ENCODE peak calls at places on chromosomes 1 and 21, in four cellular contexts. One of them, this sample, is unnamed.

GRCh38 chr1:78275906-78276690 is 214.7 kb upstream of the PTGFR start:
- DNase-seq in K562: no peak
- DNase-seq in HepG2: no peak
- DNase-seq in GM12878: no peak
- DNase-seq in this sample: no peak

GRCh38 chr1:64348270-64348669 is 121.7 kb upstream of the CACHD1 start:
- DNase-seq in GM12878: no peak
- DNase-seq in K562: no peak
- DNase-seq in HepG2: no peak
- DNase-seq in this sample: no peak

GRCh38 chr1:229567109-229567868 is 8.8 kb upstream of the ABCB10 start:
- DNase-seq in HepG2: no peak
- DNase-seq in GM12878: no peak
- DNase-seq in K562: peak
- DNase-seq in this sample: no peak

GRCh38 chr1:221961532-221962292 is 219.8 kb upstream of the DUSP10 start:
- DNase-seq in HepG2: peak
- DNase-seq in K562: peak
- DNase-seq in GM12878: peak
- DNase-seq in this sample: no peak

GRCh38 chr1:53078333-53079101 is 16.5 kb downstream of the PODN start:
- DNase-seq in K562: no peak
- DNase-seq in HepG2: no peak
- DNase-seq in GM12878: no peak
- DNase-seq in this sample: no peak

GRCh38 chr1:24828183-24828886 is 83.1 kb downstream of the CLIC4 start:
- DNase-seq in GM12878: no peak
- DNase-seq in HepG2: no peak
- DNase-seq in K562: no peak
- DNase-seq in this sample: no peak

GRCh38 chr21:15797577-15798363 is 68.0 kb downstream of the USP25 start:
- DNase-seq in HepG2: no peak
- DNase-seq in GM12878: no peak
- DNase-seq in K562: no peak
- DNase-seq in this sample: no peak

GRCh38 chr21:43815107-43815742 is 25.8 kb downstream of the RRP1 start:
- DNase-seq in K562: peak
- DNase-seq in GM12878: no peak
- DNase-seq in HepG2: no peak
- DNase-seq in this sample: peak

GRCh38 chr1:40974945-40975344 is 4.6 kb upstream of the CTPS1 start:
- DNase-seq in K562: peak
- DNase-seq in HepG2: no peak
- DNase-seq in GM12878: no peak
- DNase-seq in this sample: no peak

GRCh38 chr1:99481391-99481996 is 164.4 kb upstream of the PALMD start:
- DNase-seq in HepG2: peak
- DNase-seq in GM12878: no peak
- DNase-seq in K562: peak
- DNase-seq in this sample: peak

GRCh38 chr1:162905759-162906158 is 44.8 kb upstream of the CCDC190 start:
- DNase-seq in HepG2: peak
- DNase-seq in K562: no peak
- DNase-seq in GM12878: no peak
- DNase-seq in this sample: no peak

GRCh38 chr1:221104596-221104995 is 225.4 kb downstream of the HLX start:
- DNase-seq in K562: no peak
- DNase-seq in GM12878: no peak
- DNase-seq in HepG2: no peak
- DNase-seq in this sample: no peak

GRCh38 chr1:231872461-231872910 is 245.9 kb downstream of the DISC1 start:
- DNase-seq in GM12878: no peak
- DNase-seq in K562: no peak
- DNase-seq in HepG2: no peak
- DNase-seq in this sample: no peak

GRCh38 chr1:186662752-186663151 is 17.5 kb downstream of the PTGS2 start:
- DNase-seq in K562: no peak
- DNase-seq in GM12878: no peak
- DNase-seq in HepG2: no peak
- DNase-seq in this sample: no peak

GRCh38 chr21:32143222-32143939 is 135.5 kb downstream of the MIS18A start:
- DNase-seq in HepG2: no peak
- DNase-seq in K562: no peak
- DNase-seq in GM12878: no peak
- DNase-seq in this sample: peak

GRCh38 chr1:204623365-204623893 is 62.1 kb downstream of the LRRN2 start:
- DNase-seq in GM12878: no peak
- DNase-seq in K562: peak
- DNase-seq in HepG2: peak
- DNase-seq in this sample: no peak

GRCh38 chr21:28832013-28832714 is 160.5 kb downstream of the LTN1 start:
- DNase-seq in HepG2: peak
- DNase-seq in GM12878: no peak
- DNase-seq in K562: no peak
- DNase-seq in this sample: no peak

GRCh38 chr1:110454328-110454727 is 3.4 kb downstream of the PROK1 start:
- DNase-seq in K562: no peak
- DNase-seq in HepG2: no peak
- DNase-seq in GM12878: no peak
- DNase-seq in this sample: no peak

GRCh38 chr1:211606327-211606913 is 27.5 kb upstream of the SLC30A1 start:
- DNase-seq in GM12878: peak
- DNase-seq in K562: peak
- DNase-seq in HepG2: peak
- DNase-seq in this sample: no peak

GRCh38 chr1:100657876-100658715 is 61.4 kb upstream of the VCAM1 start:
- DNase-seq in GM12878: no peak
- DNase-seq in HepG2: peak
- DNase-seq in K562: no peak
- DNase-seq in this sample: no peak

GRCh38 chr1:89200668-89201488 is 2.1 kb upstream of the GBP4 start:
- DNase-seq in GM12878: peak
- DNase-seq in K562: no peak
- DNase-seq in HepG2: no peak
- DNase-seq in this sample: no peak

DNA sequence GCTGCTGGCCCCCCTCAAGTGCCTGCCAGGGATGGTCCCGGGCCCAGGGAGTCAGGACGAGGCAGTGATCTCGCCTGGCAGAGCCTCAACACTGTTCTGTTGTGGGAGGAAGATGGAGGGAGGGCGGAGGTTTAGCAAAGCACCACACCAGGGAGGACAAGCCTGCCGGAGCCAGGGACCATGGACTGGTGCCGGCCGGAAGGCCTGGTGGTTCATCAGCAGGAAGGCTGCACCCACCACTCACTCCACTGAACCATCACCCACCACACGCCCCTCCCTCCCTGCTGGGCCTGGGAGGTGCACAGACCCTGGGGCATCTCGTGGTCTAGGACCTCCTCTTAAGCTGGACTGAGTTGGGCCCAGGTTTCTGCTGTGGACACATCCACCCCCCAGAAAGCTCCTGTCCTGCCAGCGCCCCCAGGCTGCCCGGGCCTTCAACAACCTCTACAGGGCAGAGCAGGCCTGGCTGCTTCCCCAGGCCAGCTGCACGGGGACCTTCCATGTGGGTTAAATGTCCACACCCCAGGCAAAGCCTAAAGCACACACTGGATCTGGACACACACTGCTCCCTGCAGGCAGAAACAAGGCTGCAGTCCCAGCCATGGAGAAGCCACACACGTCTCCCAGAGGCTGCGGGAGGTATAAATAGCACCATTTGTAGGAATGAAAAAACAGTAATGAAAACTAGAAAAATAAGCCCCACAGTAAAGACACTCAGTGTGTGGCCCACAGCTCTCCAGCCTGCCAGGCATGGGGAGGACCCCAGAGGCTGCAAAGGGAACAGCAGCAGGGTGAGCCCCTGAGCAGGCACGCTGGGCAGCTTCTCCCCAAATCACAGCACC is 10.4 kb upstream of the TMEM240 start:
- DNase-seq in HepG2: peak
- DNase-seq in GM12878: no peak
- DNase-seq in K562: peak
- DNase-seq in this sample: no peak
- TF ChIP-seq CREB1 in HepG2: no peak
- TF ChIP-seq CREB1 in GM12878: no peak
- TF ChIP-seq CREB1 in K562: no peak
- TF ChIP-seq CREB1 in this sample: no peak

GRCh38 chr1:93673159-93673657 is 8.4 kb downstream of the BCAR3 start:
- DNase-seq in HepG2: no peak
- DNase-seq in K562: no peak
- DNase-seq in GM12878: no peak
- DNase-seq in this sample: no peak
- TF ChIP-seq SP1 in HepG2: no peak
- TF ChIP-seq SP1 in K562: no peak
- TF ChIP-seq SP1 in GM12878: no peak
- TF ChIP-seq SP1 in this sample: no peak

DNA sequence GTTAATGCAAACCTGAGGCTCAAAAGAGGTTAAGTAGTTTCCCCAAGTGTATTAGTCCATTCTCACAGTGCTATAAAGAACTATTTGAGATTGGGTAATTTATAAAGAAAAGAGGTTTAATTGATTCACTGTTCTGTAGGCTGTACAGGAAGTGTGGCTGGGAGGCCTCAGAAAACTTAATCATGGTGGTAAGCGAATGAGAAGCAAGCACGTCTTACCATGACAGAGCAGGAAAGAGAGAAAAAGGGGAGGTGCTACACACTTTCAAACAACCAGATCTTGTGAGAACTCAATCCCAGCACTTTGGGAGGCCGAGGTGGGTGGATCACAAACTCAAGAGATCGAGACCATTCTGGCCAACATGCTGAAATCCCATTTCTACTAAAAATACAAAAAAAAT is 38.5 kb upstream of the RXRG start:
- DNase-seq in GM12878: no peak
- DNase-seq in HepG2: no peak
- DNase-seq in K562: no peak
- DNase-seq in this sample: no peak
- TF ChIP-seq NR2C2 in GM12878: no peak
- TF ChIP-seq NR2C2 in HepG2: no peak
- TF ChIP-seq NR2C2 in K562: no peak
- TF ChIP-seq NR2C2 in this sample: no peak

DNA sequence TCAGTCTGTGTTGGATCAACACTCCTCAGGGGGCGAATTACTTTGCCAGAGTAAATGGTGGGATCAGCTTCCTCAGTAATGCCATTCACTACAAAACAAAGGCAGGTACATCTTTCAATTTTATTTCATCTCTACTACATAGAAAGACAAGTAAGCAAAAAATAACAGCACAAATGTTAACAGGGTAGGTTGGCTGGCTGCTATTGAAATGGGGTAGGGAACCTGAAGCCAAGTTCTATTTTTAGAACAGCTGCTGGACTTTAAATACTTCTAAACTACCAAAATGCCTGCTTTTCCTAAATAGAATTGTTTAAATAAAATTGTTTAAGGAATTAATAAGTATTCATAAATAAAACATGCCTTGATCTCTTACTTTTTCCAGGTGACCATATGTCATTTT is 7.3 kb upstream of the NRAS start:
- DNase-seq in HepG2: no peak
- DNase-seq in K562: no peak
- DNase-seq in GM12878: no peak
- DNase-seq in this sample: no peak
- TF ChIP-seq CREB1 in HepG2: no peak
- TF ChIP-seq CREB1 in K562: no peak
- TF ChIP-seq CREB1 in GM12878: no peak
- TF ChIP-seq CREB1 in this sample: no peak

DNA sequence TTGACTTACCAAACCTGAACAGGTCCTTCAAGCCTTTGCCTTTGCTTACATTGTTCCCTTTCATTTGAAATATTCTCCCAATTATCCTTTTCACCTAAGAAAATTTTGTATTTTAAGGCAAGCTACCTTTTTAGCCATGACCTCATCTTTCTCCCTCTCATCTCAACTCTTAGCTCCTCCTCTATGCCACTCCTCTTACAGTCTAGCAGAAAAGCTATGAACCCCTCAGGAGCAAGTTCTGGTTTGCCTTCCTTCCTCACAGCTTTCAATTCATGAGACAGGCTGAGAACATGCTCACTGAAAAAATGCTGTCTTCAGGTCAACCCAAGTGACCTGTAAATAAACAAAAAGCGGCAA is 8.3 kb upstream of the MUTYH start:
- DNase-seq in GM12878: no peak
- DNase-seq in HepG2: no peak
- DNase-seq in K562: no peak
- DNase-seq in this sample: no peak
- TF ChIP-seq SP1 in GM12878: no peak
- TF ChIP-seq SP1 in HepG2: no peak
- TF ChIP-seq SP1 in K562: no peak
- TF ChIP-seq SP1 in this sample: no peak

GRCh38 chr1:42931911-42932422 is 26.7 kb downstream of the SLC2A1 start:
- DNase-seq in HepG2: no peak
- DNase-seq in GM12878: peak
- DNase-seq in K562: peak
- DNase-seq in this sample: no peak
- TF ChIP-seq NR2C2 in HepG2: no peak
- TF ChIP-seq NR2C2 in GM12878: no peak
- TF ChIP-seq NR2C2 in K562: no peak
- TF ChIP-seq NR2C2 in this sample: no peak

DNA sequence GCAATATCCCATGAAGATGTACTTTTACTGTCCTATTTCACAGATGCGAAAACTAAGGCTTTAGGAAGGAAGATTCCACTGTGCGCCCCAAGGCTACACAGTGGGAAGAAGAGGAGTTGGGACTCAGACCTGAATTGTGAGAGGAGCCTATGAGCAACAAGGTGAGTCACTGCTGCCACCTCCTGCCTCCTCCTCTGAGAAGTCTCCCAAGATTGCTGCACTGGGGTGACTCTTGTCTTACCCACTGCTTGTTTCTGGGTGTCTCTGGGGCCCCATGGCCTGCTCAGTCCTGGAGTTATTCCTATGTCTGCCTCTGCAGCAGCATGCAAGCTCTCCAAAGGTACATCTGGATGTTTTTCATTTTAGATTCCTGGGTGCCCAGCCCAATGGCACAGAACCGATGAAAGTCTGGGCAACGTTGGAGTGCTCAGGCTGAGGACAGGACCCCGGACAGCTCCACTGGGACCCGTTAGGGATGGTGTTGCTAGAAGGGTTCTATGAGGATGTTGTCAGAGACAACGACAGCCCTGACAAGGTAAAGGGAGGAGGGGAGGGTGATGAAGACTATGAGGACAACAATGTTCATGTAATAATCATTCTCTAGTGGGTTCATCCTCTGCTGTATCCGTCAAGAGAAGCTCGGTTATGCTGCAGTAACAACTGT is 11.0 kb upstream of the C1QA start:
- DNase-seq in HepG2: no peak
- DNase-seq in GM12878: no peak
- DNase-seq in K562: no peak
- DNase-seq in this sample: peak
- TF ChIP-seq CREB1 in HepG2: no peak
- TF ChIP-seq CREB1 in GM12878: no peak
- TF ChIP-seq CREB1 in K562: no peak
- TF ChIP-seq CREB1 in this sample: no peak

This sample was measured in WTC11.